ENCODE peak calls at places on chromosome 4, in nine cellular contexts. Y is stomach, U is OCI-LY7, A is thoracic aorta, W is adrenal gland, L is fibroblast of pulmonary artery, M is kidney, H is esophagus muscularis mucosa, Q is epithelial cell of esophagus. Z is an unnamed sample.

GRCh38 chr4:59553063-59553738 is 1646.9 kb upstream of the ADGRL3 start:
- DNase-seq in Y (no peak), U (peak), A (no peak), W (peak), L (peak), M (no peak), H (no peak), Q (peak), Z (peak)

GRCh38 chr4:119025916-119026661 is 109.5 kb upstream of the MYOZ2 start:
- DNase-seq in Y (no peak), U (no peak), A (no peak), W (no peak), L (peak), M (no peak), H (no peak), Q (peak), Z (no peak)

GRCh38 chr4:151698213-151698612 is 62.6 kb downstream of the GATB start:
- DNase-seq in Y (no peak), U (no peak), A (no peak), W (no peak), L (no peak), M (no peak), H (no peak), Q (no peak), Z (no peak)

GRCh38 chr4:123235431-123235830 is 161.2 kb upstream of the SPRY1 start:
- DNase-seq in Y (no peak), U (no peak), A (no peak), W (no peak), L (peak), M (no peak), H (no peak), Q (no peak), Z (no peak)

GRCh38 chr4:156896536-156896935 is 75.1 kb downstream of the PDGFC start:
- DNase-seq in Y (no peak), U (no peak), A (no peak), W (no peak), L (no peak), M (no peak), H (no peak), Q (no peak), Z (no peak)

GRCh38 chr4:108738307-108738706 is 24.5 kb downstream of the ETNPPL start:
- DNase-seq in Y (no peak), U (no peak), A (no peak), W (no peak), L (no peak), M (no peak), H (no peak), Q (peak), Z (no peak)

GRCh38 chr4:16569790-16570189 is 328.7 kb downstream of the LDB2 start:
- DNase-seq in Y (no peak), U (no peak), A (no peak), W (no peak), L (no peak), M (no peak), H (no peak), Q (no peak), Z (no peak)

GRCh38 chr4:107835409-107835808 is 10.7 kb downstream of the SGMS2 start:
- DNase-seq in Y (no peak), U (no peak), A (no peak), W (no peak), L (no peak), M (no peak), H (no peak), Q (no peak), Z (no peak)

GRCh38 chr4:24164054-24164453 is 274.2 kb upstream of the PPARGC1A start:
- DNase-seq in Y (no peak), U (no peak), A (no peak), W (no peak), L (no peak), M (no peak), H (no peak), Q (peak), Z (no peak)

GRCh38 chr4:77196866-77197265 is 39.9 kb downstream of the CCNG2 start:
- DNase-seq in Y (no peak), U (no peak), A (no peak), W (no peak), L (no peak), M (no peak), H (no peak), Q (no peak), Z (peak)

GRCh38 chr4:59814402-59814801 is 1385.7 kb upstream of the ADGRL3 start:
- DNase-seq in Y (no peak), U (no peak), A (no peak), W (no peak), L (no peak), M (no peak), H (no peak), Q (peak), Z (no peak)

GRCh38 chr4:173214661-173215060 is 46.0 kb downstream of the GALNT7 start:
- DNase-seq in Y (peak), U (no peak), A (no peak), W (peak), L (peak), M (no peak), H (no peak), Q (peak), Z (no peak)

GRCh38 chr4:63717384-63717783 is 691.9 kb downstream of the TECRL start:
- DNase-seq in Y (no peak), U (no peak), A (no peak), W (no peak), L (peak), M (no peak), H (no peak), Q (peak), Z (no peak)

GRCh38 chr4:64718091-64718490 is 308.8 kb upstream of the TECRL start:
- DNase-seq in Y (no peak), U (no peak), A (no peak), W (no peak), L (peak), M (no peak), H (no peak), Q (peak), Z (no peak)

GRCh38 chr4:149296503-149296902 is 519.1 kb downstream of the IQCM start:
- DNase-seq in Y (no peak), U (no peak), A (no peak), W (no peak), L (peak), M (no peak), H (no peak), Q (no peak), Z (no peak)

DNA sequence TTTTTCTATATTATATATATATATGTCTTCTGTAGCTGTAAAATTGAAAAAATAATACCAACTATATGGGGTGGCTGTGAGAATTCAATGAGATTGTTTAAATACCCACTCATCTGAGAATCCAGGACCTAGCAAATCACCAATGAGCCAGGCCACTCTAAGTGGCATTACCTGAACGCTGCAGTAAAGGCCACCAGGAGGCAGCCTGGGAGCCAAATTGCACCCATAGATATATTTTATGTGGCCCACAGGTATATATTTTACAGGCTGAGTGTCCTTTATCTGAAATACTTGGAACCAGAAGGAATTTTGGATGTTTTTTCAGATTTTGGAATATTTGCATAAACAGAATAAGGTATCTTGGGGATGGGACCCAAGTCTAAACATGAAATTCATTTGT is 58.2 kb upstream of the C4orf50 start:
- DNase-seq in Y (no peak), U (no peak), A (no peak), W (no peak), L (no peak), M (no peak), H (no peak), Q (no peak), Z (peak)
- TF ChIP-seq CTCF in Y (no peak), U (peak), A (no peak), W (no peak), L (no peak), M (no peak), H (no peak), Q (no peak), Z (no peak)

DNA sequence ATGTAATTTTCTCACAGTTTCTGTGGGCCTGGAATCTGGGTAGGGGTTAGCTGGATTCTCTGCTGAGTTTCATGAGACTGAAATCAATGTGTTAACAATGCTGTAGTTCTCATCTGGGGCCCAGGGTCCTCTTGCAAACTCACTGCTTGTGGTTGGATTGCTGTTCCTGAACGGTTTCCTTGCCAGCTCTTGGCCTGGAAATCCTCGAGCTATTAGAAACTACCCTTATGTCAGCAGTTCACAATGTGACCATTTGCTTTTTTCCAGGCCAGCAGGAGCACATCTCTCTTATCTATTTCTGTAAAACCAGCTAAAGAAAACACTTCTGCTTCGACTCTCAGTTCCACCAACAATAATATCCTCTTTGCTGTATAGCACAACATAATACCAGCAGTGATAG is 140.1 kb upstream of the TRAM1L1 start:
- DNase-seq in Y (no peak), U (no peak), A (no peak), W (no peak), L (no peak), M (no peak), H (no peak), Q (no peak), Z (no peak)
- TF ChIP-seq CTCF in Y (no peak), U (no peak), A (no peak), W (no peak), L (no peak), M (no peak), H (no peak), Q (no peak), Z (no peak)

GRCh38 chr4:141703497-141703896 is 67.1 kb downstream of the IL15 start:
- DNase-seq in Y (no peak), U (no peak), A (no peak), W (no peak), L (no peak), M (no peak), H (no peak), Q (no peak), Z (no peak)
- TF ChIP-seq CTCF in Y (no peak), U (no peak), A (no peak), W (no peak), L (no peak), M (no peak), H (no peak), Q (no peak), Z (no peak)

DNA sequence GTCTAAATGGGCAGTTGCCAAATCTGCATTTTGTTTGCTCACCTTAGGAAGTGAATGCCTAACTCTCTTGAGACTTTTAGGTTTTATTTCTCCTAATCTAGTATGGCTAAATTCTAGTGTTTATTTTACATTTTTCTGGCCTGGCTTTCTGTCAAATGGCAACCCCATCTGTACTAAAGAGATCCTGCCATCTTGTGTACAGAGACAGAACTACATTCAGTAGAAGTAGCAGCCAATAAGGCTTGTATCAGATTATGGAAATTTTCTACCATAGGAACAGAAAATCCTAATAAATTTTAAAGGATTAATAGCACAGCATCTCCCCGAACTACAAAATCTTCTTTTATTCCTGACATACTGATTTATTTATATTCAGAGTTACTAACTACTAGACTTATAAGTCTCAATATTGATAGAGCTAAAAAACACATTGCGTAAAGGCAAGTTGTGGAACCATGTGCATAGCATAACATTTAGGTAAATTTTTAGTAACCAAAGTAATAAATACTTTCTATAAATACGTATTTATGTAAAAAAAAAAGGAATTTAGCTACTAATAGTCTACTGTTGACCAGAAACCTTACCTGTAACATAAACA is 45.5 kb downstream of the TMEM144 start:
- DNase-seq in Y (no peak), U (peak), A (no peak), W (no peak), L (peak), M (no peak), H (no peak), Q (peak), Z (no peak)
- TF ChIP-seq CTCF in Y (peak), U (peak), A (peak), W (peak), L (peak), M (peak), H (peak), Q (peak), Z (peak)

GRCh38 chr4:72566573-72566972 is 2.4 kb downstream of the ADAMTS3 start:
- DNase-seq in Y (no peak), U (no peak), A (no peak), W (no peak), L (peak), M (no peak), H (no peak), Q (no peak), Z (no peak)

GRCh38 chr4:72569719-72570235 is 756 bp upstream of the ADAMTS3 start:
- DNase-seq in Y (no peak), U (no peak), A (no peak), W (peak), L (peak), M (peak), H (no peak), Q (no peak), Z (no peak)

GRCh38 chr4:72568959-72569718 is at the start of gene ADAMTS3:
- DNase-seq in Y (peak), U (no peak), A (no peak), W (peak), L (peak), M (peak), H (peak), Q (peak), Z (peak)

GRCh38 chr4:72567036-72567435 is 2.0 kb downstream of the ADAMTS3 start:
- DNase-seq in Y (no peak), U (no peak), A (no peak), W (no peak), L (no peak), M (no peak), H (no peak), Q (no peak), Z (no peak)

GRCh38 chr4:72567821-72568620 is 1.0 kb downstream of the ADAMTS3 start:
- DNase-seq in Y (peak), U (no peak), A (peak), W (peak), L (peak), M (peak), H (peak), Q (peak), Z (peak)
- TF ChIP-seq CTCF in Y (no peak), U (no peak), A (peak), W (peak), L (peak), M (peak), H (peak), Q (peak), Z (no peak)

DNA sequence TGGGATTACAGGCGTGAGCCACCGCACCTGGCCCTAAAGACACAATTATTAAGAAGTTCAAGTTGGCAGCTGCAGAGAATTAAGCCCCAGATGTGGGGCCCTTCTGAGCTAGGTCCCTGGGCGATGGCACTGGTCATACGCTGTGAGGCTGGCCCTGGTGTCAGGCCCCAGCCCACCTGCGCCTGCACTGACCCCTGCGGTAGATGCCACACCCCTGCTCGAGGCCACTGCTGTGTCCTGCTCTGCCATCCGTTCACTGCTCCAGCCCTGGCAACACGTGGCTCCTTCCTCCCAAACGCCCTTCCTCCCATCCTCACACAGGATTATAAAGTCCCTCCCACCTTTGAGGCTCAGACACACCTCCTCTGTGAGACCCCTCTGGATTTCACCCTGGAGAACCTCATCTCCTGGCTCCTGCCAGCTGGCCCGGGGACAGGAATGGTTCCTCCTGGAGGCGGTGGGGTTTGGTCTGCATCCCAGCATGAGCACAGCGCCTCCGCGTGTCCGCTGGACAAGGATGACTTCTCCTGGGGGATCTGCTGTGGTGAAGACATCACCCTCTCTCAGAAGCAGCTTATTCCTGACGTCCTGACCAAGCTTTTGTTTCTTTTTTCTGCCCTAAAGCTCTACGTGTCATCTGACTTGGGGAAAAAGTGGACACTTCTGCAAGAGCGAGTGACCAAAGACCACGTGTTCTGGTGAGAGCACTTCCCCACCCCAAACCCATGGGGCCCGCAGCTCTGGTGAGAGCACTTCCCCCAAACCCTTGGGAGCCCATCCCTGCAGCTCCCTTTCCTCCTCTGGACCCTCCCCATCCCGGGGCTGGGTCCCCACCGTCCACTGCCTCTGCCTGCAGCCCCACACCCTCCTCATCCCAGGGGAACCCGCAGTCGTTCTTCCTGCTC is 219.0 kb upstream of the PSAPL1 start:
- DNase-seq in Y (no peak), U (no peak), A (no peak), W (no peak), L (no peak), M (peak), H (no peak), Q (no peak), Z (no peak)
- TF ChIP-seq CTCF in Y (no peak), U (no peak), A (no peak), W (no peak), L (peak), M (no peak), H (no peak), Q (no peak), Z (no peak)

DNA sequence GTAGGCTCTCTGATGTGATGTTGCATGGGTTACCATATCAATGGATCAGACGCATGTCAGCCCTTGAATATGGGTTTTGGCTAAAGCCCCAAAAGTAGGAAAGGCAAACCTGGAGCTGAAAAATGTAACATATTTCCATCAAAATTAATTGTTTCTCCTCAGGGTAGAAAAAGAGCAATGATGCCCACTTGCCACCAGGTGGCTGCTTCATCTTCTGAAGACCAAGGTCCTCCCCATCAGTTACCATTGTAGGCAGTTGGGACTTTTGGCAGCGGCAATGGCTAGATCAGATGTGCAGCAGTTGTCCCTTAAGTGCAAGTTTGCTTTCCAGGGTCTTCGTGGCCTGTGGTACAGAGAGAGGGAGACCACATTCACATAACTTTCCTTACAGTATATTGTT is 118.2 kb downstream of the NAF1 start:
- DNase-seq in Y (peak), U (peak), A (no peak), W (peak), L (peak), M (no peak), H (no peak), Q (peak), Z (peak)
- TF ChIP-seq CTCF in Y (peak), U (peak), A (no peak), W (peak), L (peak), M (peak), H (peak), Q (peak), Z (no peak)

GRCh38 chr4:120919358-120919757 is 3.2 kb downstream of the PRDM5 start:
- DNase-seq in Y (no peak), U (peak), A (no peak), W (no peak), L (no peak), M (no peak), H (no peak), Q (peak), Z (no peak)
- TF ChIP-seq CTCF in Y (no peak), U (peak), A (no peak), W (no peak), L (peak), M (no peak), H (no peak), Q (no peak), Z (no peak)

GRCh38 chr4:3340703-3341088 is 47.9 kb downstream of the RGS12 start:
- DNase-seq in Y (peak), U (no peak), A (no peak), W (no peak), L (no peak), M (no peak), H (peak), Q (peak), Z (no peak)
- TF ChIP-seq CTCF in Y (no peak), U (no peak), A (no peak), W (no peak), L (no peak), M (peak), H (no peak), Q (peak), Z (no peak)

DNA sequence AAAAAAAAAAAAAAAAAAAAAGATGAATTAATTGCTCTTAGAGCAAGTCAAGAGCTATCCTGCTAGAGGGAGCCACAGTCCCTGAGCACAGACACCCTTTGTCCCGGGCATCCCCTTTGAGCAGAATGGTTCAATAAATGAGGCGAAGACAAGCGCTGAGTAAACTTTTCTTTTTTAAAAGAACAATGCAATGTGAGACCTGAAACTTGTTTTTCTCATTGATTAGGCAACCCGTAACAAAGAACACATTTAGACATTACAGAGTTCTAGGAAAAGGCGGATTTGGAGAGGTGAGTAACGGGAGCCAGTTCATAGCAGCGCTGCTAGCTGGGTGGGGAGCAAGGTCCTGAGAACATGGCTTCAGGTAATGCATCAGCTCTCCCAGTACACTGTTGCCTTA is 46.1 kb downstream of the GRK4 start:
- DNase-seq in Y (no peak), U (peak), A (no peak), W (no peak), L (peak), M (no peak), H (no peak), Q (peak), Z (peak)
- TF ChIP-seq CTCF in Y (no peak), U (peak), A (no peak), W (no peak), L (peak), M (no peak), H (no peak), Q (peak), Z (peak)

Z was measured in activated CD8-positive, alpha-beta T cell treated with anti-CD3 and anti-CD28 coated beads for 36 hours.